ENCODE peak calls at places on chromosomes 16 and 17, in ten cellular contexts. Q is tibial nerve, R is IMR-90, N is esophagus squamous epithelium, K is A549, D is heart left ventricle, E is HCT116, L is endothelial cell of umbilical vein, O is H1, A is stomach. V is an unnamed sample.
A peak's percentile ranks its signal among the peaks of the same experiment; 100 is the strongest.

GRCh38 chr17:39231587-39232551 is 6.1 kb upstream of the STAC2 start:
- DNase-seq in Q (no peak), R (peak; percentile 26), N (no peak), K (peak; percentile 50), D (no peak), E (no peak), L (peak; percentile 26), O (peak; percentile 89), A (peak; percentile 49), V (no peak)

GRCh38 chr16:73228649-73229048 is 180.7 kb upstream of the ZFHX3 start:
- DNase-seq in Q (no peak), R (peak; percentile 98), N (no peak), K (no peak), D (peak; percentile 24), E (no peak), L (peak; percentile 25), O (no peak), A (no peak), V (no peak)

GRCh38 chr16:57263585-57264351 is 18.7 kb downstream of the ARL2BP start:
- DNase-seq in Q (no peak), R (no peak), N (no peak), K (no peak), D (no peak), E (no peak), L (no peak), O (no peak), A (no peak), V (no peak)

GRCh38 chr16:87957296-87958069 is 6.2 kb downstream of the BANP start:
- DNase-seq in Q (no peak), R (no peak), N (no peak), K (no peak), D (no peak), E (no peak), L (no peak), O (no peak), A (no peak), V (no peak)

GRCh38 chr16:87844809-87845208 is 24.5 kb downstream of the SLC7A5 start:
- DNase-seq in Q (no peak), R (no peak), N (no peak), K (no peak), D (no peak), E (no peak), L (no peak), O (no peak), A (no peak), V (no peak)

GRCh38 chr17:82496529-82497434 is 22.8 kb upstream of the FOXK2 start:
- DNase-seq in Q (peak; percentile 94), R (peak; percentile 92), N (peak; percentile 76), K (peak; percentile 97), D (peak; percentile 97), E (peak; percentile 72), L (peak; percentile 93), O (peak; percentile 92), A (peak; percentile 97), V (peak; percentile 75)

GRCh38 chr17:80112471-80113032 is 11.2 kb downstream of the GAA start:
- DNase-seq in Q (no peak), R (no peak), N (no peak), K (no peak), D (no peak), E (no peak), L (no peak), O (peak; percentile 47), A (peak; percentile 17), V (no peak)

GRCh38 chr16:84795338-84796053 is 24.3 kb upstream of the CRISPLD2 start:
- DNase-seq in Q (peak; percentile 64), R (peak; percentile 100), N (no peak), K (no peak), D (peak; percentile 83), E (no peak), L (peak; percentile 10), O (no peak), A (peak; percentile 43), V (peak; percentile 85)

GRCh38 chr17:726331-726919 is 6.0 kb upstream of the TLCD3A start:
- DNase-seq in Q (no peak), R (no peak), N (no peak), K (no peak), D (no peak), E (no peak), L (no peak), O (peak; percentile 56), A (peak; percentile 62), V (no peak)

GRCh38 chr17:36747861-36748260 is 146.5 kb downstream of the MRM1 start:
- DNase-seq in Q (no peak), R (no peak), N (no peak), K (no peak), D (no peak), E (no peak), L (no peak), O (no peak), A (no peak), V (no peak)

GRCh38 chr17:73342057-73342522 is 30.3 kb upstream of the CDC42EP4 start:
- DNase-seq in Q (peak; percentile 58), R (peak; percentile 88), N (no peak), K (peak; percentile 93), D (peak; percentile 70), E (no peak), L (peak; percentile 86), O (peak; percentile 78), A (peak; percentile 77), V (peak; percentile 92)

GRCh38 chr17:42067371-42068180 is 17.2 kb upstream of the C17orf113 start:
- DNase-seq in Q (peak; percentile 66), R (peak; percentile 23), N (no peak), K (peak; percentile 68), D (peak; percentile 28), E (no peak), L (peak; percentile 57), O (peak; percentile 96), A (peak; percentile 74), V (peak; percentile 72)

GRCh38 chr16:65336169-65336568 is 214.3 kb upstream of the CDH11 start:
- DNase-seq in Q (no peak), R (peak; percentile 77), N (no peak), K (no peak), D (no peak), E (no peak), L (peak; percentile 32), O (no peak), A (no peak), V (no peak)

GRCh38 chr17:35315283-35315682 is 58.1 kb downstream of the SLFN11 start:
- DNase-seq in Q (no peak), R (peak; percentile 85), N (no peak), K (peak; percentile 20), D (peak; percentile 59), E (no peak), L (peak; percentile 71), O (peak; percentile 41), A (no peak), V (no peak)

GRCh38 chr16:3780570-3780969 is 63.2 kb upstream of the TRAP1 start:
- DNase-seq in Q (no peak), R (peak; percentile 19), N (no peak), K (peak; percentile 63), D (no peak), E (no peak), L (peak; percentile 34), O (no peak), A (no peak), V (no peak)

GRCh38 chr16:13795131-13795530 is 124.8 kb upstream of the ERCC4 start:
- DNase-seq in Q (no peak), R (no peak), N (no peak), K (no peak), D (peak; percentile 19), E (no peak), L (no peak), O (no peak), A (no peak), V (no peak)
- TF ChIP-seq POLR2A in Q (no peak), R (no peak), N (no peak), K (no peak), D (no peak), E (no peak), L (no peak), O (no peak), A (no peak), V (no peak)

GRCh38 chr17:75456417-75457046 is at the start of gene TMEM94:
- DNase-seq in Q (peak; percentile 93), R (peak; percentile 97), N (peak; percentile 76), K (peak; percentile 99), D (peak; percentile 97), E (peak; percentile 98), L (peak; percentile 97), O (peak; percentile 87), A (peak; percentile 96), V (peak; percentile 98)
- TF ChIP-seq POLR2A in Q (peak; percentile 66), R (peak; percentile 54), N (no peak), K (peak; percentile 55), D (peak; percentile 58), E (no peak), L (peak; percentile 53), O (peak; percentile 81), A (no peak), V (peak; percentile 42)

DNA sequence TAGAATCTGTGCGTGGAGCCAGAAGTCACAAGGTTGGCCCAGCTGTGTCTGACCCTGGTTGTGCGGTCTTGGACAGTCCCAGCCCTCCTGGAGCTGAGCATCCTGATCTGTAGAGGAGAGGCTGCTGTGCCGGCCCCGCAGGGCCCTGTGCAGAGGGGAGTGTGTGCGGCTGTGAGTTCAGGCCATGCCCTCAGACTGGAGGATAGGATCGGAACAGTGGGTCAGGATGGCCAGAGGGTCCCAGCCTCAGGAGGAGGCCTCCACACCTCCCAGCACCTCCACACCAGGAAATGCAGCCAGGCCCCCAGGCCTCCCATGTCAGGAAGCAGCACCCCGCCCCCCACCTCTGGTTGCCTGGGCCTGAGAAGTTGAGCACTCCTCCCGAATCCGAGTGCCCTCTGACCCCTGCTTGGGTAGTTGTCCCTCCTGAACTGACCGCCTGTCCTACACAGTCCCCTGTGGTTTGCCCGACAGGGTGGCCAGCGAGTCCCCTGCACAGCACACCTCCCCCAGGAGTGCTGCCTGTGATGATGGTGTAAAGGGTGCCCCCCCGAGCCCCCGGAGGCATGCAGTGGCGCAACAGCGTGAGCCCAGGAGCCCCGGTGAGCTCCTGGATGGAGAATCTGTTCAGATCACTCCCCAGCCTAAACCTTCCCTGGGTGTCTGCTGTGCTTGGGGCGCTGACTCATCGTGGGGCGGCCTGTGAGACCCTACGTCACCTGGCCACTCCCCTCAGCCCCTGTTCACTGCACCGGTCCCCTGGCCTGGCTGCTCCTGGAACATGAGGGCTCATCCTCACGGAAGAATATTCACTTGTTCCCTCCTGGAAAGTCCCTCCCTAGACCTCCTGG is 285.2 kb downstream of the SEC14L1 start:
- DNase-seq in Q (peak; percentile 71), R (peak; percentile 87), N (no peak), K (peak; percentile 92), D (no peak), E (no peak), L (no peak), O (no peak), A (no peak), V (peak; percentile 97)
- TF ChIP-seq POLR2A in Q (no peak), R (no peak), N (no peak), K (no peak), D (no peak), E (no peak), L (no peak), O (no peak), A (no peak), V (no peak)

DNA sequence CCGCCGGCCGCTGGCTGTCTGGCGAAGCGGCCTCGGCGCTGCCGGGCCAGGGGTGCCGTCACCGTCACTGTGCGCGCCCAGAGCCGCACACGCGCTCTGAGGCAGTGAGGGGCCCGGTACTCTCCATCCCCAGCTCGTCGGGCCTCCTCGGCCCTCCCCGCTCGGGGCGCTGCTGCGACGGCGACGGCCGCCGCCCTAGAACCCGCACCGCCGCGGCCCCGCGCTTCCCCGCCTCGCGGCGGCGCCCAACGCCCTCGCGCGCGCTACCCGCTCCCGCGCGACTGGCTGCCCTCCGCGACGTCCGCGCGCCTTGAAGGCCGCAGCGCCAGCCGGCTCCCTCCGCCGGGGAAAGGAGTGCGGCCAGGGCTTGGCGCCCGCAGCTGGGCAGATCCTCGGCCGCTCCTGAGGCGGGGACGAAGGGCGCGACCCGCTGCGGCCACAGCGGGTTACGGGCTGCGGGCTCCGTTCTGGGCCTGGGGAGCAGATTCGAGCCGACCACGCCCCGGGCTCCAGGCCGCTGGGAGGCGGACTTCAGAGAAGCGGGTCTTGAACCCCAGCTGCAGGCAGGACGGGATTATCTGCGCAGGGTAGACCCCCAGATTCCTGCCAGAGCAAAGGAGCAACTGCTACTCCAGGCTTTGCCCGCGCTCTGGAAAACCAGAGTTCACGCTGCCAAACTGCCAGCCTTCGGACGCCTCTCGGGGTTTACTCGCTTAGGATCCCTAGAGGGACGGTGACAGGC is at the start of gene ULK2:
- DNase-seq in Q (no peak), R (peak; percentile 69), N (no peak), K (peak; percentile 90), D (peak; percentile 56), E (peak; percentile 46), L (peak; percentile 72), O (peak; percentile 80), A (peak; percentile 68), V (peak; percentile 36)
- TF ChIP-seq POLR2A in Q (peak; percentile 85), R (peak; percentile 83), N (no peak), K (peak; percentile 91), D (peak; percentile 57), E (peak; percentile 66), L (peak; percentile 84), O (peak; percentile 80), A (no peak), V (peak; percentile 95)